ENCODE peak calls at places on chromosome 10, in six cellular contexts. X is HepG2, U is GM12878, A is GM12892, T is H1, P is K562. Q is an unnamed sample.

GRCh38 chr10:50419756-50420155 is 168.4 kb upstream of the ASAH2 start:
- DNase-seq in U (no peak), P (no peak), T (no peak), X (no peak), A (no peak), Q (no peak)

GRCh38 chr10:22435650-22436049 is 90.4 kb downstream of the SPAG6 start:
- DNase-seq in U (no peak), A (no peak), P (no peak), X (no peak), T (no peak), Q (no peak)

GRCh38 chr10:32379314-32379949 is 32.5 kb upstream of the EPC1 start:
- DNase-seq in T (no peak), U (no peak), A (no peak), X (peak), P (peak), Q (no peak)

GRCh38 chr10:101072923-101073322 is 11.1 kb downstream of the KAZALD1 start:
- DNase-seq in P (no peak), U (no peak), T (no peak), A (no peak), X (no peak), Q (no peak)

GRCh38 chr10:17737021-17737965 is 14.7 kb upstream of the TMEM236 start:
- DNase-seq in A (no peak), U (no peak), T (no peak), P (no peak), X (peak), Q (no peak)

GRCh38 chr10:14184841-14185500 is 145.8 kb downstream of the FRMD4A start:
- DNase-seq in P (peak), U (peak), T (no peak), A (peak), X (peak), Q (peak)

GRCh38 chr10:64733980-64734379 is 1212.8 kb downstream of the REEP3 start:
- DNase-seq in X (peak), P (no peak), A (no peak), U (no peak), T (no peak), Q (no peak)

GRCh38 chr10:29553732-29554260 is 81.0 kb downstream of the SVIL start:
- DNase-seq in X (no peak), A (no peak), U (no peak), T (no peak), P (no peak), Q (no peak)

GRCh38 chr10:15222511-15222910 is 54.0 kb upstream of the NMT2 start:
- DNase-seq in A (no peak), X (no peak), T (no peak), U (no peak), P (no peak), Q (no peak)

GRCh38 chr10:51244739-51245138 is 170.5 kb downstream of the PRKG1 start:
- DNase-seq in U (no peak), X (no peak), P (no peak), T (no peak), A (no peak), Q (no peak)

GRCh38 chr10:29386347-29386999 is 97.6 kb downstream of the LYZL1 start:
- DNase-seq in P (peak), X (peak), T (no peak), A (no peak), U (no peak), Q (no peak)

GRCh38 chr10:124176309-124177179 is 83.1 kb upstream of the CHST15 start:
- DNase-seq in P (no peak), U (no peak), X (no peak), T (no peak), A (no peak), Q (no peak)

GRCh38 chr10:104315486-104315921 is 22.8 kb downstream of the ITPRIP start:
- DNase-seq in P (no peak), U (no peak), A (no peak), X (no peak), T (no peak), Q (no peak)

GRCh38 chr10:71302874-71303568 is 16.0 kb upstream of the SLC29A3 start:
- DNase-seq in X (peak), T (no peak), U (no peak), A (no peak), P (peak), Q (peak)

GRCh38 chr10:126646101-126646500 is 24.4 kb downstream of the C10orf90 start:
- DNase-seq in T (no peak), U (no peak), P (no peak), X (no peak), A (no peak), Q (no peak)

GRCh38 chr10:70898687-70899086 is 10.3 kb upstream of the PCBD1 start:
- DNase-seq in X (no peak), A (no peak), U (no peak), T (no peak), P (no peak), Q (no peak)

GRCh38 chr10:10508241-10508640 is 509.4 kb upstream of the CELF2 start:
- DNase-seq in T (no peak), U (no peak), X (no peak), P (no peak), A (no peak), Q (no peak)

GRCh38 chr10:51077507-51077906 is 3.2 kb downstream of the PRKG1 start:
- DNase-seq in A (no peak), X (no peak), T (no peak), P (no peak), U (no peak), Q (no peak)

GRCh38 chr10:97759157-97759980 is 12.4 kb downstream of the SFRP5 start:
- DNase-seq in A (peak), U (no peak), T (peak), P (peak), X (peak), Q (peak)

GRCh38 chr10:23037561-23037960 is 57.8 kb upstream of the MSRB2 start:
- DNase-seq in X (no peak), P (no peak), U (no peak), T (no peak), A (no peak), Q (no peak)

GRCh38 chr10:17238445-17239275 is 10.6 kb downstream of the VIM start:
- DNase-seq in X (no peak), T (no peak), P (no peak), U (no peak), A (no peak), Q (no peak)

GRCh38 chr10:4264466-4264865 is 479.5 kb upstream of the KLF6 start:
- DNase-seq in X (no peak), P (no peak), T (no peak), U (no peak), A (no peak), Q (no peak)

GRCh38 chr10:7205656-7206055 is 205.2 kb downstream of the SFMBT2 start:
- DNase-seq in T (no peak), P (no peak), A (no peak), U (no peak), X (no peak), Q (no peak)

GRCh38 chr10:4355346-4355745 is 470.7 kb upstream of the AKR1E2 start:
- DNase-seq in A (no peak), T (no peak), P (no peak), X (no peak), U (no peak), Q (no peak)

GRCh38 chr10:128530301-128530700 is 404.1 kb upstream of the MKI67 start:
- DNase-seq in A (no peak), P (peak), X (no peak), U (no peak), T (no peak), Q (no peak)

GRCh38 chr10:5012595-5012994 is 8.9 kb upstream of the AKR1C2 start:
- DNase-seq in A (no peak), P (no peak), U (no peak), T (no peak), X (no peak), Q (no peak)

GRCh38 chr10:130037169-130037661 is 73.1 kb upstream of the EBF3 start:
- DNase-seq in U (no peak), P (no peak), X (no peak), T (no peak), A (no peak), Q (no peak)

GRCh38 chr10:87850742-87851205 is 12.6 kb downstream of the KLLN start:
- DNase-seq in X (peak), P (peak), A (no peak), T (no peak), U (no peak), Q (no peak)

GRCh38 chr10:3435671-3436070 is 263.1 kb upstream of the PITRM1 start:
- DNase-seq in U (no peak), A (no peak), X (no peak), T (no peak), P (no peak), Q (no peak)

GRCh38 chr10:130179640-130180039 is 43.4 kb downstream of the GLRX3 start:
- DNase-seq in P (peak), X (peak), U (no peak), T (no peak), A (no peak), Q (no peak)

GRCh38 chr10:101123085-101123814 is 7.8 kb upstream of the TLX1 start:
- DNase-seq in U (no peak), X (no peak), A (no peak), P (no peak), T (no peak), Q (no peak)

GRCh38 chr10:98224509-98224908 is 43.5 kb downstream of the LOXL4 start:
- DNase-seq in X (no peak), A (no peak), T (no peak), P (no peak), U (no peak), Q (no peak)

GRCh38 chr10:42898037-42898960 is 115.7 kb downstream of the BMS1 start:
- DNase-seq in U (no peak), T (no peak), X (no peak), P (no peak), A (no peak), Q (no peak)

GRCh38 chr10:34723746-34724145 is 91.3 kb downstream of the PARD3 start:
- DNase-seq in T (no peak), P (no peak), X (peak), U (no peak), A (no peak), Q (no peak)

GRCh38 chr10:112583236-112583919 is 136.4 kb downstream of the VTI1A start:
- DNase-seq in X (no peak), A (no peak), P (no peak), U (no peak), T (no peak), Q (no peak)

GRCh38 chr10:87547734-87548311 is 43.1 kb downstream of the MINPP1 start:
- DNase-seq in X (no peak), T (no peak), U (no peak), P (no peak), A (no peak), Q (no peak)

GRCh38 chr10:117757121-117757795 is 214.7 kb downstream of the EMX2 start:
- DNase-seq in A (no peak), P (no peak), U (no peak), T (no peak), X (no peak), Q (no peak)

GRCh38 chr10:117759266-117759665 is 216.7 kb downstream of the EMX2 start:
- DNase-seq in T (no peak), X (no peak), P (no peak), A (no peak), U (no peak), Q (no peak)

GRCh38 chr10:117763528-117763927 is 221.0 kb downstream of the EMX2 start:
- DNase-seq in X (no peak), U (no peak), T (no peak), P (no peak), A (no peak), Q (no peak)

GRCh38 chr10:117762126-117762818 is 219.7 kb downstream of the EMX2 start:
- DNase-seq in U (no peak), A (no peak), X (no peak), P (no peak), T (no peak), Q (no peak)

DNA sequence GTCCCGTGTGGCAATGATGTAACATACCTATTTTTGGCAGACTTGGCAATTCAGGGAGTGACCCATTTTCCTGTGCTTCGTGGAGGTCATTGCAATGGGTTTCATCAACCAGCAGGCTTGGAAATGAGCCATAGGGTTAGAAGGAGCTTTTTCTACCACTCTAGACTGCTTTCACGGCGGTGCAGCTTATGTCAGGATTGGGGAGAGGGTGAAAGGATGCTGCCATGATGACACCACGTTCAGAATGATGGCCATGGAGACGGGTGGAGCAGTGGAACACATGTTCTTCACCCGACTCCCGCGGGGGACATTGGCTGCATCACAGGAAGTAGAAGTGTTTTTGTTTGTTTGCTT is 220.2 kb downstream of the EMX2 start:
- DNase-seq in U (no peak), P (no peak), A (no peak), T (no peak), X (no peak), Q (no peak)
- TF ChIP-seq TAF1 in U (no peak), P (no peak), A (no peak), T (no peak), X (no peak), Q (no peak)

GRCh38 chr10:74930962-74931361 is 104.6 kb downstream of the KAT6B start:
- DNase-seq in A (no peak), T (no peak), U (no peak), P (no peak), X (no peak), Q (no peak)

GRCh38 chr10:74929197-74929596 is 102.8 kb downstream of the KAT6B start:
- DNase-seq in U (no peak), A (no peak), P (no peak), X (no peak), T (no peak), Q (no peak)

GRCh38 chr10:74927701-74928100 is 101.3 kb downstream of the KAT6B start:
- DNase-seq in X (no peak), A (no peak), T (no peak), U (no peak), P (no peak), Q (no peak)

GRCh38 chr10:74926791-74927585 is 100.6 kb downstream of the KAT6B start:
- DNase-seq in P (no peak), U (no peak), A (no peak), X (peak), T (no peak), Q (no peak)

GRCh38 chr10:74928742-74929191 is 102.4 kb downstream of the KAT6B start:
- DNase-seq in X (no peak), P (no peak), T (no peak), A (no peak), U (no peak), Q (no peak)
- TF ChIP-seq POLR2AphosphoS5 in X (no peak), P (no peak), T (no peak), A (no peak), U (no peak), Q (no peak)

GRCh38 chr10:58268946-58269831 is at the start of gene CISD1:
- DNase-seq in U (peak), A (peak), T (peak), X (peak), P (peak), Q (peak)

GRCh38 chr10:58266003-58266825 is 1.5 kb downstream of the IPMK start:
- DNase-seq in T (no peak), U (no peak), P (peak), A (no peak), X (peak), Q (no peak)

GRCh38 chr10:58268454-58268945 is 462 bp upstream of the CISD1 start:
- DNase-seq in T (no peak), P (no peak), U (no peak), X (no peak), A (no peak), Q (no peak)

GRCh38 chr10:58267713-58268453 is at the start of gene IPMK:
- DNase-seq in T (peak), A (peak), X (peak), U (peak), P (peak), Q (peak)

GRCh38 chr10:58266826-58267712 is 625 bp downstream of the IPMK start:
- DNase-seq in P (peak), T (no peak), A (no peak), U (no peak), X (peak), Q (no peak)
- TF ChIP-seq POLR2A in P (no peak), T (no peak), A (no peak), U (no peak), X (no peak), Q (no peak)

GRCh38 chr10:132612571-132613504 is 75.3 kb downstream of the INPP5A start:
- DNase-seq in P (no peak), T (no peak), A (peak), X (no peak), U (no peak), Q (no peak)

GRCh38 chr10:132614431-132615341 is 77.1 kb downstream of the INPP5A start:
- DNase-seq in X (no peak), U (no peak), P (no peak), A (no peak), T (no peak), Q (no peak)

GRCh38 chr10:132611986-132612385 is 74.4 kb downstream of the INPP5A start:
- DNase-seq in T (no peak), P (no peak), A (peak), X (no peak), U (no peak), Q (no peak)

GRCh38 chr10:132615346-132616169 is 78.0 kb downstream of the INPP5A start:
- DNase-seq in U (no peak), A (no peak), P (no peak), X (no peak), T (no peak), Q (no peak)

DNA sequence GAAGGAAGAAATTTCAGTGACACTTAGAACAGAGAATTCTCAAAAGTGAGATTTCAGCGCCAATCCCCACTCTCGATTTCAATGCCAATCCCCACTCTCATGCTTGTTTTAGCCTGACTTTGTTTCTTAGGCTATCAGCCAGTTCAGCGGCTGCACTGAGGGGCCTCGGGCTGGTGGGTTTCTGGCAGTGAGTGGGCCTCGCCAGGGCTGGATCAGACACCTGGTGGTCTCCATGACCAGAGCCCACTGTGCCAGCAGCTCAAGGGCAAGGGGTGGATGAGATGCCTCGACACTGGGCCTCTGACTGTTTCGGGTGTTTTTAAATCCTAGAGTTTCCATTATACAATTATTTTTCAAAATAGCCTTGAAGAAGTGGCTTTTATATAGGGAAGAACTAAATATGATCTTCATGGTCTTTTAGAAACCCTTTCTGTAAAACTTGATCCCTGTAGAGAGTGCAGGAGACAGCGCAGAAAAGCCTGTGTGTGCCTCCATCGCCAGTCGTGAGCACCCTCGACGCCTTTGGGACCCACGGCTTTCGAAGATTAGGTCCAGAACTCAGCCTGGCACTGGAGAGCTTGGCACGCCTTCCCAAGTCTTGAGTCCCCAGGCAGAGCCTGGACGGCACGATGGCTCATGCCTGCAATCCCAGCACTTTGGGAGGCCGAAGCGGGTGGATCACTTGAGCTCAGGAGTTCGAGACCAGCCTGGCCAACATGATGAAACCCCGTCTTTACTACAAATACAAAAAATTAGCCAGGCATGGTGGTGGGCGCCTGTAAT is 76.2 kb downstream of the INPP5A start:
- DNase-seq in A (peak), U (no peak), P (no peak), X (no peak), T (no peak), Q (no peak)
- TF ChIP-seq TAF1 in A (no peak), U (no peak), P (no peak), X (no peak), T (no peak), Q (no peak)

GRCh38 chr10:33381897-33382578 is 47.6 kb upstream of the NRP1 start:
- DNase-seq in T (no peak), U (no peak), P (no peak), A (no peak), X (peak), Q (no peak)
- TF ChIP-seq POLR2AphosphoS5 in T (no peak), U (no peak), P (no peak), A (no peak), X (no peak), Q (no peak)

GRCh38 chr10:61899997-61900828 is 1.3 kb upstream of the ARID5B start:
- DNase-seq in T (no peak), A (peak), X (peak), P (peak), U (peak), Q (no peak)
- TF ChIP-seq POLR2A in T (no peak), A (peak), X (no peak), P (no peak), U (peak), Q (peak)